ENCODE peak calls at places on chromosomes 3 and 15, in five cellular contexts. S is ELR, Z is SJSA1, Y is GM04504, D is cardiac muscle cell. V is an unnamed sample.

GRCh38 chr3:111591555-111591954 is 3.6 kb downstream of the ZBED2 start:
- DNase-seq in D (no peak), S (no peak), Y (no peak), Z (no peak), V (no peak)

GRCh38 chr15:56532766-56533455 is 68.0 kb upstream of the MNS1 start:
- DNase-seq in D (no peak), Y (no peak), S (no peak), Z (no peak), V (no peak)

GRCh38 chr3:160720123-160720746 is 35.8 kb upstream of the PPM1L start:
- DNase-seq in Y (no peak), Z (no peak), D (no peak), S (peak), V (peak)

GRCh38 chr15:77029166-77030041 is 34.5 kb downstream of the PSTPIP1 start:
- DNase-seq in D (no peak), S (no peak), Z (no peak), Y (no peak), V (no peak)

GRCh38 chr15:90465140-90465929 is 64.4 kb upstream of the CRTC3 start:
- DNase-seq in Y (no peak), Z (no peak), S (peak), D (peak), V (no peak)

GRCh38 chr3:87924485-87924884 is 134.3 kb downstream of the CGGBP1 start:
- DNase-seq in S (peak), Y (no peak), Z (no peak), D (no peak), V (no peak)

GRCh38 chr3:171954644-171955365 is 84.6 kb upstream of the FNDC3B start:
- DNase-seq in D (peak), Y (no peak), S (no peak), Z (no peak), V (no peak)

GRCh38 chr3:3802021-3802420 is 2.8 kb downstream of the LRRN1 start:
- DNase-seq in Z (no peak), D (no peak), S (no peak), Y (no peak), V (no peak)

GRCh38 chr3:66703501-66703900 is 202.7 kb upstream of the LRIG1 start:
- DNase-seq in Z (no peak), S (no peak), D (peak), Y (no peak), V (no peak)